ENCODE peak calls at places on chromosomes 2 and 18, in seven cellular contexts. One of them, this sample, is unnamed.

GRCh38 chr2:109260886-109261700 is 132.1 kb downstream of the SH3RF3 start:
- DNase-seq in OCI-LY7: no peak
- DNase-seq in AG04450: no peak
- DNase-seq in Karpas-422: peak; percentile 61
- DNase-seq in IMR-90: peak; percentile 34
- DNase-seq in left ventricle myocardium inferior: no peak
- DNase-seq in naive thymus-derived CD4-positive, alpha-beta T cell: no peak
- DNase-seq in this sample: peak; percentile 42

GRCh38 chr2:196971574-196972279 is 45.2 kb upstream of the PGAP1 start:
- DNase-seq in left ventricle myocardium inferior: no peak
- DNase-seq in IMR-90: no peak
- DNase-seq in naive thymus-derived CD4-positive, alpha-beta T cell: no peak
- DNase-seq in AG04450: no peak
- DNase-seq in OCI-LY7: no peak
- DNase-seq in Karpas-422: no peak
- DNase-seq in this sample: no peak

GRCh38 chr2:44945676-44946427 is 4.3 kb downstream of the SIX3 start:
- DNase-seq in OCI-LY7: no peak
- DNase-seq in Karpas-422: no peak
- DNase-seq in naive thymus-derived CD4-positive, alpha-beta T cell: no peak
- DNase-seq in IMR-90: no peak
- DNase-seq in AG04450: no peak
- DNase-seq in left ventricle myocardium inferior: no peak
- DNase-seq in this sample: peak; percentile 11

GRCh38 chr2:147572622-147573021 is 272.2 kb upstream of the ACVR2A start:
- DNase-seq in AG04450: no peak
- DNase-seq in Karpas-422: no peak
- DNase-seq in naive thymus-derived CD4-positive, alpha-beta T cell: no peak
- DNase-seq in OCI-LY7: no peak
- DNase-seq in IMR-90: no peak
- DNase-seq in left ventricle myocardium inferior: no peak
- DNase-seq in this sample: no peak

GRCh38 chr18:56323673-56324072 is 314.7 kb downstream of the TXNL1 start:
- DNase-seq in left ventricle myocardium inferior: no peak
- DNase-seq in AG04450: no peak
- DNase-seq in Karpas-422: no peak
- DNase-seq in naive thymus-derived CD4-positive, alpha-beta T cell: no peak
- DNase-seq in IMR-90: no peak
- DNase-seq in OCI-LY7: no peak
- DNase-seq in this sample: no peak

GRCh38 chr2:238985931-238986446 is 138.1 kb downstream of the TWIST2 start:
- DNase-seq in IMR-90: no peak
- DNase-seq in left ventricle myocardium inferior: no peak
- DNase-seq in Karpas-422: no peak
- DNase-seq in naive thymus-derived CD4-positive, alpha-beta T cell: no peak
- DNase-seq in AG04450: no peak
- DNase-seq in OCI-LY7: no peak
- DNase-seq in this sample: no peak

GRCh38 chr2:123738643-123739042 is 286.4 kb upstream of the CNTNAP5 start:
- DNase-seq in Karpas-422: no peak
- DNase-seq in AG04450: no peak
- DNase-seq in naive thymus-derived CD4-positive, alpha-beta T cell: no peak
- DNase-seq in left ventricle myocardium inferior: no peak
- DNase-seq in OCI-LY7: no peak
- DNase-seq in IMR-90: no peak
- DNase-seq in this sample: no peak

GRCh38 chr2:227503433-227504406 is 31.8 kb downstream of the AGFG1 start:
- DNase-seq in IMR-90: peak; percentile 57
- DNase-seq in OCI-LY7: no peak
- DNase-seq in AG04450: no peak
- DNase-seq in Karpas-422: no peak
- DNase-seq in left ventricle myocardium inferior: no peak
- DNase-seq in naive thymus-derived CD4-positive, alpha-beta T cell: no peak
- DNase-seq in this sample: no peak

GRCh38 chr2:240259201-240259923 is 118.9 kb upstream of the OTOS start:
- DNase-seq in OCI-LY7: no peak
- DNase-seq in left ventricle myocardium inferior: peak; percentile 81
- DNase-seq in Karpas-422: no peak
- DNase-seq in naive thymus-derived CD4-positive, alpha-beta T cell: no peak
- DNase-seq in AG04450: no peak
- DNase-seq in IMR-90: no peak
- DNase-seq in this sample: no peak

GRCh38 chr2:173869830-173870229 is 95.3 kb downstream of the SP3 start:
- DNase-seq in IMR-90: no peak
- DNase-seq in left ventricle myocardium inferior: no peak
- DNase-seq in AG04450: no peak
- DNase-seq in OCI-LY7: peak; percentile 29
- DNase-seq in naive thymus-derived CD4-positive, alpha-beta T cell: no peak
- DNase-seq in Karpas-422: peak; percentile 53
- DNase-seq in this sample: no peak

GRCh38 chr2:173869244-173869643 is 95.9 kb downstream of the SP3 start:
- DNase-seq in OCI-LY7: no peak
- DNase-seq in AG04450: no peak
- DNase-seq in naive thymus-derived CD4-positive, alpha-beta T cell: no peak
- DNase-seq in left ventricle myocardium inferior: no peak
- DNase-seq in IMR-90: no peak
- DNase-seq in Karpas-422: no peak
- DNase-seq in this sample: no peak

GRCh38 chr2:173862612-173863217 is 102.5 kb downstream of the SP3 start:
- DNase-seq in OCI-LY7: no peak
- DNase-seq in naive thymus-derived CD4-positive, alpha-beta T cell: no peak
- DNase-seq in AG04450: no peak
- DNase-seq in IMR-90: no peak
- DNase-seq in left ventricle myocardium inferior: no peak
- DNase-seq in Karpas-422: no peak
- DNase-seq in this sample: no peak

GRCh38 chr2:173866858-173867620 is 98.1 kb downstream of the SP3 start:
- DNase-seq in IMR-90: no peak
- DNase-seq in naive thymus-derived CD4-positive, alpha-beta T cell: no peak
- DNase-seq in Karpas-422: no peak
- DNase-seq in OCI-LY7: no peak
- DNase-seq in AG04450: no peak
- DNase-seq in left ventricle myocardium inferior: no peak
- DNase-seq in this sample: no peak

DNA sequence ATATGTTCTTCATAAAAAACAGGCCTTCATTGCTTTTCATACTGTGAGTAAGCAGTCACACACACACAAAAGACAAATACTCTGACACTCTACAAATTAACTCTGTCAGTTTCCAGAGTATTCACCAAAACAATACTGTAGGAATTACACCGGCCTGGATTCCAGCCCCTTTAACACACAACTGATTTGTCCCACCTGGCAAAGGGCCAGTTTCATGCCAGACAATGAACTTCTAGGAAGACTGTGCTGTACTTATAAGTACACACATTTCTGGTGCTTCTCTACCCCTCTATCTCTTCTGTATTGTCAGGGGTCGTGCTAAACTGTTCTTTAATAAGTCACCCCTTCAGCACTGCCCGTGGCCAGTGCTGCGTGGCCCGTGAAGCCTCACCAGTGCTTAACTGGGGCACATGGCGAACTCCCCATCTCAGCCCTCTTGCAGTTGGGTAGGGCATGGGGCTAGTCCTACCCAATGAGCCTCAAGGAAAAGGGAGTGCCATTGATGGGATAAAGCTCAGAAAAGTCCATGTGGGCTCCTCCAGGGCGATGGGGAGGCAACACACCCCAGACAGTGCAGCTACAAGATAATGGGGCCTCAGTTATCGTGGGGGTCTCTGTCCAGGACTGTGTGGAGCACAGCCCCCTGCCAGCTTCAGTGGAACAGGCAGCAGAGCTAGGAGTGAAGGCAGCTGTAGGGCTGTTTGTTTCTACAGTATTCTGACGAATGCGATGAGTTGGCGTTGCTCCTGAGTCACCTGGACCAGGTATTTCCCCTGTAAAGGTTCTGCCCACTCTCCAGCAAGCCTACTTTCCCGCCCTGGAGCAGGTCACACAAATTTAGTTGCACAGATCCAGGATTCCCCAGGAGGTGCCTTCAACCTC is 99.0 kb downstream of the SP3 start:
- DNase-seq in naive thymus-derived CD4-positive, alpha-beta T cell: no peak
- DNase-seq in AG04450: no peak
- DNase-seq in IMR-90: no peak
- DNase-seq in OCI-LY7: no peak
- DNase-seq in Karpas-422: no peak
- DNase-seq in left ventricle myocardium inferior: no peak
- DNase-seq in this sample: no peak
- H3K4me3 ChIP-seq in naive thymus-derived CD4-positive, alpha-beta T cell: no peak overlapping the region
- H3K4me3 ChIP-seq in AG04450: no peak overlapping the region
- H3K4me3 ChIP-seq in IMR-90: no peak overlapping the region
- H3K4me3 ChIP-seq in OCI-LY7: no peak overlapping the region
- H3K4me3 ChIP-seq in Karpas-422: no peak overlapping the region
- H3K4me3 ChIP-seq in left ventricle myocardium inferior: no peak overlapping the region
- H3K4me3 ChIP-seq in this sample: no peak overlapping the region

GRCh38 chr2:95121150-95121494 is 486 bp downstream of the MRPS5 start:
- DNase-seq in left ventricle myocardium inferior: no peak
- DNase-seq in IMR-90: peak; percentile 17
- DNase-seq in OCI-LY7: no peak
- DNase-seq in naive thymus-derived CD4-positive, alpha-beta T cell: no peak
- DNase-seq in Karpas-422: no peak
- DNase-seq in AG04450: no peak
- DNase-seq in this sample: no peak
- H3K27ac ChIP-seq in left ventricle myocardium inferior: peak overlapping the region; percentile 97
- H3K27ac ChIP-seq in IMR-90: peak overlapping the region; percentile 99
- H3K27ac ChIP-seq in OCI-LY7: peak overlapping the region; percentile 55
- H3K27ac ChIP-seq in naive thymus-derived CD4-positive, alpha-beta T cell: peak overlapping the region; percentile 91
- H3K27ac ChIP-seq in Karpas-422: peak overlapping the region; percentile 12
- H3K27ac ChIP-seq in AG04450: peak overlapping the region; percentile 77
- H3K27ac ChIP-seq in this sample: peak overlapping the region; percentile 91

GRCh38 chr2:189439342-189439741 is 1.9 kb upstream of the WDR75 start:
- DNase-seq in OCI-LY7: no peak
- DNase-seq in left ventricle myocardium inferior: no peak
- DNase-seq in IMR-90: no peak
- DNase-seq in Karpas-422: no peak
- DNase-seq in AG04450: no peak
- DNase-seq in naive thymus-derived CD4-positive, alpha-beta T cell: no peak
- DNase-seq in this sample: no peak

GRCh38 chr2:189442468-189442867 is 1.2 kb downstream of the WDR75 start:
- DNase-seq in Karpas-422: no peak
- DNase-seq in naive thymus-derived CD4-positive, alpha-beta T cell: no peak
- DNase-seq in AG04450: no peak
- DNase-seq in left ventricle myocardium inferior: no peak
- DNase-seq in OCI-LY7: no peak
- DNase-seq in IMR-90: no peak
- DNase-seq in this sample: no peak

GRCh38 chr2:189440947-189441708 is at the start of gene WDR75:
- DNase-seq in AG04450: peak; percentile 82
- DNase-seq in Karpas-422: peak; percentile 97
- DNase-seq in left ventricle myocardium inferior: peak; percentile 91
- DNase-seq in IMR-90: peak; percentile 94
- DNase-seq in OCI-LY7: peak; percentile 95
- DNase-seq in naive thymus-derived CD4-positive, alpha-beta T cell: peak; percentile 95
- DNase-seq in this sample: peak; percentile 89

GRCh38 chr2:189441709-189442074 is 418 bp downstream of the WDR75 start:
- DNase-seq in left ventricle myocardium inferior: no peak
- DNase-seq in IMR-90: no peak
- DNase-seq in Karpas-422: no peak
- DNase-seq in naive thymus-derived CD4-positive, alpha-beta T cell: no peak
- DNase-seq in AG04450: no peak
- DNase-seq in OCI-LY7: no peak
- DNase-seq in this sample: no peak

GRCh38 chr2:189440644-189440946 is 679 bp upstream of the WDR75 start:
- DNase-seq in left ventricle myocardium inferior: no peak
- DNase-seq in Karpas-422: no peak
- DNase-seq in naive thymus-derived CD4-positive, alpha-beta T cell: no peak
- DNase-seq in IMR-90: no peak
- DNase-seq in AG04450: no peak
- DNase-seq in OCI-LY7: no peak
- DNase-seq in this sample: no peak
- H3K4me3 ChIP-seq in left ventricle myocardium inferior: peak overlapping the region; percentile 92
- H3K4me3 ChIP-seq in Karpas-422: peak overlapping the region; percentile 89
- H3K4me3 ChIP-seq in naive thymus-derived CD4-positive, alpha-beta T cell: peak overlapping the region; percentile 83
- H3K4me3 ChIP-seq in IMR-90: peak overlapping the region; percentile 69
- H3K4me3 ChIP-seq in AG04450: peak overlapping the region; percentile 81
- H3K4me3 ChIP-seq in OCI-LY7: peak overlapping the region; percentile 76
- H3K4me3 ChIP-seq in this sample: peak overlapping the region; percentile 68

GRCh38 chr2:38728694-38729093 is 22.5 kb downstream of the SRSF7 start:
- DNase-seq in left ventricle myocardium inferior: no peak
- DNase-seq in IMR-90: no peak
- DNase-seq in naive thymus-derived CD4-positive, alpha-beta T cell: no peak
- DNase-seq in OCI-LY7: no peak
- DNase-seq in Karpas-422: no peak
- DNase-seq in AG04450: no peak
- DNase-seq in this sample: no peak

GRCh38 chr2:38720613-38721241 is 30.4 kb downstream of the SRSF7 start:
- DNase-seq in naive thymus-derived CD4-positive, alpha-beta T cell: no peak
- DNase-seq in AG04450: peak; percentile 94
- DNase-seq in Karpas-422: no peak
- DNase-seq in OCI-LY7: no peak
- DNase-seq in left ventricle myocardium inferior: peak; percentile 81
- DNase-seq in IMR-90: peak; percentile 98
- DNase-seq in this sample: no peak

GRCh38 chr2:38722271-38723115 is 28.7 kb downstream of the SRSF7 start:
- DNase-seq in left ventricle myocardium inferior: no peak
- DNase-seq in AG04450: no peak
- DNase-seq in OCI-LY7: peak; percentile 47
- DNase-seq in naive thymus-derived CD4-positive, alpha-beta T cell: no peak
- DNase-seq in IMR-90: no peak
- DNase-seq in Karpas-422: peak; percentile 61
- DNase-seq in this sample: no peak

GRCh38 chr2:38719706-38720105 is 31.5 kb downstream of the SRSF7 start:
- DNase-seq in OCI-LY7: no peak
- DNase-seq in left ventricle myocardium inferior: no peak
- DNase-seq in AG04450: no peak
- DNase-seq in naive thymus-derived CD4-positive, alpha-beta T cell: no peak
- DNase-seq in Karpas-422: no peak
- DNase-seq in IMR-90: no peak
- DNase-seq in this sample: peak; percentile 25

DNA sequence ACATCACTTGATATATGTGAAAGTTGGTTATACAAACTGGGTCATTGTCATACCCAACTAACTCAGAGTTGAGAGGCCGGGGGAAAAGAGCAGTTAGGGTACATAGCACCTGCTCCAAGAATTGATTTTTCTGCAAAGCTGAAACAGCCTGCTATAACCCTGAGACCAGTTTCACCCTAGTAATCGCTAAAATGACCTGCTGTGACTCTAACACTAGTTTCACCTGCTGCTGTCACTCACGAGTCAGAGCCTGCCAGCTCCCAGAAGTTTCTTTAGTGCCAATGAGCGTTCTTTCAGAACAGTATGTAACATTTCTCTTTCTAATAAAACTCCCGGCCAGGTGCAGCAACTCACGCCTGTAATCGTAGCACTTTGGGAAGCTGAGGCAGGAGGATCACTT is 28.0 kb downstream of the SRSF7 start:
- DNase-seq in IMR-90: no peak
- DNase-seq in AG04450: no peak
- DNase-seq in left ventricle myocardium inferior: no peak
- DNase-seq in OCI-LY7: no peak
- DNase-seq in naive thymus-derived CD4-positive, alpha-beta T cell: no peak
- DNase-seq in Karpas-422: no peak
- DNase-seq in this sample: no peak
- H3K27ac ChIP-seq in IMR-90: no peak overlapping the region
- H3K27ac ChIP-seq in AG04450: no peak overlapping the region
- H3K27ac ChIP-seq in left ventricle myocardium inferior: peak overlapping the region; percentile 88
- H3K27ac ChIP-seq in OCI-LY7: no peak overlapping the region
- H3K27ac ChIP-seq in naive thymus-derived CD4-positive, alpha-beta T cell: no peak overlapping the region
- H3K27ac ChIP-seq in Karpas-422: no peak overlapping the region
- H3K27ac ChIP-seq in this sample: peak overlapping the region; percentile 4